ENCODE peak calls at places on chromosomes 12 and 14, in six cellular contexts. I is choroid plexus epithelial cell, P is heart right ventricle, A is AG04450, L is NT2/D1, K is fibroblast of pulmonary artery. O is an unnamed sample.

GRCh38 chr12:69329669-69330428 is 18.3 kb upstream of the LYZ start:
- DNase-seq in I (no peak), P (no peak), A (no peak), L (no peak), K (no peak), O (no peak)

GRCh38 chr14:22865424-22866215 is 5.9 kb upstream of the LRP10 start:
- DNase-seq in I (no peak), P (no peak), A (no peak), L (no peak), K (no peak), O (no peak)

GRCh38 chr14:54487771-54488170 is 1.0 kb downstream of the GMFB start:
- DNase-seq in I (peak), P (no peak), A (no peak), L (no peak), K (peak), O (no peak)

GRCh38 chr14:77979666-77980351 is 179.9 kb downstream of the ADCK1 start:
- DNase-seq in I (no peak), P (no peak), A (no peak), L (no peak), K (no peak), O (peak)

GRCh38 chr12:41151789-41152188 is 36.3 kb upstream of the PDZRN4 start:
- DNase-seq in I (no peak), P (no peak), A (no peak), L (no peak), K (no peak), O (no peak)

GRCh38 chr12:105878964-105879363 is 259.8 kb downstream of the NUAK1 start:
- DNase-seq in I (no peak), P (no peak), A (no peak), L (no peak), K (no peak), O (no peak)

GRCh38 chr12:130214686-130215370 is 52.6 kb downstream of the FZD10 start:
- DNase-seq in I (no peak), P (no peak), A (no peak), L (no peak), K (no peak), O (peak)

GRCh38 chr12:49017764-49018281 is 753 bp downstream of the PRKAG1 start:
- DNase-seq in I (peak), P (no peak), A (no peak), L (no peak), K (peak), O (no peak)

GRCh38 chr12:50530532-50530931 is 25.7 kb downstream of the DIP2B start:
- DNase-seq in I (no peak), P (no peak), A (no peak), L (no peak), K (no peak), O (no peak)

GRCh38 chr12:103928736-103929050 is 1.5 kb upstream of the HSP90B1 start:
- DNase-seq in I (no peak), P (peak), A (no peak), L (no peak), K (no peak), O (peak)

GRCh38 chr14:95516554-95517209 is at the start of gene SYNE3:
- DNase-seq in I (no peak), P (peak), A (no peak), L (no peak), K (no peak), O (no peak)

GRCh38 chr12:1130571-1130970 is 139.5 kb downstream of the ERC1 start:
- DNase-seq in I (no peak), P (no peak), A (no peak), L (no peak), K (no peak), O (no peak)

DNA sequence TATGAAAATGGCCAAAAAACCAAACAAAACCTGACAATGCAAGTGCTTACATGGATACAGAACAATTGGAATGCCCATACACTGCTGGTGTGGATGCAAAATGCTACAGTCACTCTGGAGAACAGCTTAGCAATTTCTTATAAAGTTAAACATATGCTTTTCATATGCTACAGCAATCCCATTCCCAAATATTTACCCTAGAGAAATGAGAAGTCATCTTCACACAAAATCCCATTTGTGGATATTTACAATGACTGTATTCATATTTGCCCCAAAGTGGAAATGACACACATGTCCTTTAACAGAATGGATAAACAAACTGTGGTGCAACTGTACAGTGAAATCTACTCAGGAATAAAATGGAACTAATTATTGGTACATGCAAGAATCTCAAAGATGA is 20.4 kb downstream of the SAV1 start:
- DNase-seq in I (no peak), P (no peak), A (no peak), L (no peak), K (no peak), O (no peak)
- H3K4me3 ChIP-seq in I (no peak), P (no peak), A (no peak), L (no peak), K (no peak), O (no peak)

DNA sequence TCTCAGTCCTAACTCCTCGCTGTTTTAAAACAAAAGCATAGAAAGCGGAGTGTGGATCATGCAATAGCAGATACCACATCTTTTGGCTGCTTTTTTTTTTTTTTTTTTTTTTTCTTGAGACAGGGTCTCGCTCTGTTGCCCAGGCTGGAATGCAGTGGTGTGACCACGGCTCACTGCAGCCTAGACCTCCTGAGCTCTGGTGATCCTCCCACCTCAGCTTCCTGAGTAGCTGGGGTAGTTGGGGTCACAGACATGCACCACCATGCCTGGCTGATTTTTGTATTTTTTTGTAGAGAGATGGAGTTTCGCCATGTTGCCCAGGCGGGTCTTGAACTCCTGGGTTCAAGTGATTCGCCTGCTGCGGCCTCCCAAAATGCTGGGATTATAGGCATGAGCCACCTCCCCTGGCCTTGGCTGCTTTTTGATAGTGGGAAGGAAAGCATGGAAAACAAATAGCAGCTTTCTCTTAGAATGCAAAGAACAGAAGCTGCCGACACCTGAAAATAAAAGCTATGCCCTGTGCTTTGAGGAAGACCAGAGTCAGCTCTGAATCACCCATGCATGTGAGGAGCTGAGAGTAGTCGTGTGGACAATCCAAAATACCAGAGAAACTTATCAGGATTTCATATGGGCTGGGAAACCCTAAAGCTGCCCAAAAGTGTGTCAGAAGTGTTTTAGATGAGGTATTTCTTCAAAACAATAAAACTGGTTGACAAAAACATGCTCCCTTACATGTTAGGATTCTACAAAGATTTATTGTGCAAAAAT is 3.6 kb upstream of the ELK3 start:
- DNase-seq in I (peak), P (no peak), A (no peak), L (no peak), K (peak), O (no peak)
- H3K4me3 ChIP-seq in I (no peak), P (no peak), A (no peak), L (no peak), K (no peak), O (no peak)

GRCh38 chr12:24044973-24045703 is 95.7 kb upstream of the SOX5 start:
- DNase-seq in I (peak), P (no peak), A (no peak), L (no peak), K (no peak), O (no peak)
- H3K4me3 ChIP-seq in I (no peak), P (no peak), A (no peak), L (no peak), K (no peak), O (no peak)

GRCh38 chr12:58918475-58918874 is 1.8 kb downstream of the LRIG3 start:
- DNase-seq in I (no peak), P (no peak), A (no peak), L (no peak), K (no peak), O (no peak)
- H3K4me3 ChIP-seq in I (peak), P (peak), A (peak), L (peak), K (peak), O (no peak)

DNA sequence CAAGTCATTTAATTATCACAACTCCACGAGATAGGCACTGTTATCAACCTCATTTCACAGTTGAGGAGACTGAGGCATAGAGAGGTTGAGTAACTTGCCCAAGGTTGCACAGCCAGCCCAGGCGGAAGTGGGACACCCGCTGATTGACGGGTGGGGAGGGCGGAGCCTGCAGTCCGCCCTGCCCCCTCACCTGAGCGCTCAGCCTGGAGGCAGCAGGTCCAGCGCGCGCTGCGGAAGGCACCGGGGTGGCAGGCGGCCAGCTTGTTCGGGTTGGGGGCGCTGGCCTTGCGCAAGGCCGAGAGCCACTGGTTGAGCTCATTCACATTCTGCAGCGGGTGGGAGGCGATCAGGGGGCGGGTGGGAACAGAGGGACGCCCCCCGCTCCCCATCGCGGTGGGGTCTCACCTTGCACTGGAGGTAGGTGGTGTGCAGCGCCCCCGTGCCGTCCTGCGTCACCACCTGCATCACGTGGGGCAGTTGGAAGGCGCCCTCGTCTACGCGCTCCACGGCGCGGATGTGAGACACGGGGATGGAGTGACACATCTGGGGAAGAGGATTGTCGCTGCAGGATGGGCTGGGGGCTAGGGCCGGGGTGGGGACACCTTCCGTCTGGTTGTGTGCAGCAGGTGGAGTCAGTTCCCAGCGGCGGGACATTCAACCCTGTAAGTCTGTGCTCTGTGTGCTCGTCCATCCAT is 31.7 kb downstream of the RASAL1 start:
- DNase-seq in I (no peak), P (no peak), A (no peak), L (peak), K (no peak), O (no peak)
- H3K4me3 ChIP-seq in I (no peak), P (no peak), A (no peak), L (peak), K (no peak), O (no peak)

O was measured in Jurkat, Clone E6-1.